ENCODE peak calls at places on chromosomes 16 and 17, in four cellular contexts. H, I, K and W are unnamed samples.

GRCh38 chr17:81966343-81967243 is 5.6 kb upstream of the NOTUM start:
- DNase-seq in H (no peak), I (no peak), K (no peak), W (no peak)

GRCh38 chr16:67252806-67253497 is 4.2 kb downstream of the SLC9A5 start:
- DNase-seq in H (no peak), I (no peak), K (no peak), W (no peak)

GRCh38 chr16:57394444-57394843 is 10.1 kb upstream of the CCL17 start:
- DNase-seq in H (no peak), I (no peak), K (peak; percentile 82), W (no peak)

GRCh38 chr16:56348168-56349085 is 76.9 kb downstream of the AMFR start:
- DNase-seq in H (no peak), I (peak; percentile 19), K (no peak), W (no peak)

GRCh38 chr17:16478693-16479092 is 13.3 kb downstream of the LRRC75A start:
- DNase-seq in H (no peak), I (no peak), K (no peak), W (no peak)

GRCh38 chr16:85891033-85891775 is 7.8 kb upstream of the IRF8 start:
- DNase-seq in H (no peak), I (peak; percentile 34), K (peak; percentile 72), W (no peak)

GRCh38 chr17:49589556-49589885 is 13.8 kb downstream of the NXPH3 start:
- DNase-seq in H (no peak), I (no peak), K (no peak), W (no peak)

GRCh38 chr16:57325458-57325857 is 33.1 kb upstream of the CCL22 start:
- DNase-seq in H (no peak), I (peak; percentile 16), K (no peak), W (no peak)

GRCh38 chr16:89764711-89765201 is 43.4 kb downstream of the ZNF276 start:
- DNase-seq in H (no peak), I (no peak), K (no peak), W (peak; percentile 80)